ENCODE peak calls at places on chromosomes 5 and 9, in four cellular contexts. O is globus pallidus, X is Ammon's horn, J is fibroblast of pulmonary artery. C is an unnamed sample.
A peak's percentile ranks its signal among the peaks of the same experiment; 100 is the strongest.

GRCh38 chr9:119736478-119737454 is 367.5 kb upstream of the BRINP1 start:
- DNase-seq in J (no peak), X (no peak), O (no peak), C (peak; percentile 12)

GRCh38 chr5:154168395-154168794 is 22.1 kb upstream of the GALNT10 start:
- DNase-seq in J (no peak), O (no peak), X (no peak), C (no peak)

GRCh38 chr9:89854715-89855475 is 250.1 kb downstream of the GADD45G start:
- DNase-seq in J (no peak), O (no peak), X (no peak), C (no peak)

GRCh38 chr5:12910611-12911010 is 1006.4 kb upstream of the CTNND2 start:
- DNase-seq in O (no peak), X (no peak), J (peak; percentile 33), C (no peak)

GRCh38 chr5:170791325-170791954 is 7.9 kb downstream of the GABRP start:
- DNase-seq in O (peak; percentile 51), J (peak; percentile 73), X (peak; percentile 77), C (peak; percentile 85)

GRCh38 chr9:129835860-129836223 is 584 bp downstream of the USP20 start:
- DNase-seq in J (no peak), O (no peak), X (no peak), C (no peak)

GRCh38 chr5:82359286-82359685 is 81.1 kb upstream of the RPS23 start:
- DNase-seq in J (peak; percentile 39), X (no peak), O (no peak), C (no peak)

GRCh38 chr9:127742435-127743088 is 7.5 kb upstream of the TOR2A start:
- DNase-seq in X (no peak), J (peak; percentile 44), O (no peak), C (peak; percentile 67)

GRCh38 chr5:61256474-61256873 is 75.6 kb upstream of the ZSWIM6 start:
- DNase-seq in O (no peak), J (peak; percentile 52), X (no peak), C (peak; percentile 90)

GRCh38 chr9:133428579-133429215 is 6.5 kb downstream of the ADAMTS13 start:
- DNase-seq in J (no peak), O (no peak), X (no peak), C (peak; percentile 41)

GRCh38 chr5:760363-761205 is 23.9 kb downstream of the ZDHHC11B start:
- DNase-seq in J (no peak), O (no peak), X (peak; percentile 4), C (no peak)

GRCh38 chr5:141743652-141744333 is 61.8 kb upstream of the ARAP3 start:
- DNase-seq in J (no peak), X (no peak), O (no peak), C (no peak)

GRCh38 chr5:40991168-40991980 is 79.8 kb downstream of the MROH2B start:
- DNase-seq in X (peak; percentile 24), O (peak; percentile 42), J (peak; percentile 96), C (peak; percentile 44)

GRCh38 chr5:173639-174600 is 17.4 kb upstream of the LRRC14B start:
- DNase-seq in X (no peak), J (no peak), O (no peak), C (no peak)

GRCh38 chr9:116868212-116868611 is 181.1 kb downstream of the TRIM32 start:
- DNase-seq in J (no peak), O (no peak), X (no peak), C (peak; percentile 3)

GRCh38 chr5:134468921-134469400 is 56.5 kb upstream of the JADE2 start:
- DNase-seq in O (no peak), J (no peak), X (no peak), C (no peak)

GRCh38 chr5:53472720-53473510 is 7.5 kb upstream of the FST start:
- DNase-seq in J (no peak), X (no peak), O (no peak), C (no peak)

GRCh38 chr9:38112010-38112409 is 43.0 kb upstream of the SHB start:
- DNase-seq in O (no peak), X (no peak), J (no peak), C (no peak)

GRCh38 chr5:54547711-54548250 is 30.2 kb downstream of the SNX18 start:
- DNase-seq in J (peak; percentile 95), O (no peak), X (no peak), C (peak; percentile 29)

GRCh38 chr9:33881635-33882034 is 64.7 kb downstream of the UBE2R2 start:
- DNase-seq in X (no peak), O (no peak), J (no peak), C (no peak)

GRCh38 chr5:149938272-149938671 is 6.3 kb downstream of the PDE6A start:
- DNase-seq in O (no peak), X (no peak), J (peak; percentile 76), C (no peak)

GRCh38 chr9:103804077-103804735 is 289.9 kb upstream of the SMC2 start:
- DNase-seq in X (no peak), J (peak; percentile 29), O (no peak), C (no peak)

GRCh38 chr9:76913467-76913866 is 7.6 kb upstream of the PRUNE2 start:
- DNase-seq in O (no peak), J (no peak), X (no peak), C (no peak)

GRCh38 chr5:179777456-179777855 is 16.3 kb upstream of the LTC4S start:
- DNase-seq in X (no peak), J (no peak), O (no peak), C (no peak)

GRCh38 chr5:126364206-126364902 is 58.9 kb upstream of the GRAMD2B start:
- DNase-seq in X (no peak), O (no peak), J (no peak), C (no peak)

GRCh38 chr5:127871448-127872153 is 168.4 kb downstream of the CCDC192 start:
- DNase-seq in J (peak; percentile 81), O (no peak), X (no peak), C (no peak)

GRCh38 chr5:123503299-123503698 is 8.7 kb upstream of the CSNK1G3 start:
- DNase-seq in O (no peak), J (no peak), X (no peak), C (no peak)

GRCh38 chr5:131221888-131222287 is 42.0 kb upstream of the CDC42SE2 start:
- DNase-seq in O (no peak), X (peak; percentile 40), J (peak; percentile 29), C (no peak)

GRCh38 chr5:151630088-151630487 is 39.0 kb upstream of the FAT2 start:
- DNase-seq in O (no peak), J (no peak), X (no peak), C (no peak)

GRCh38 chr5:178126556-178126955 is 4.3 kb upstream of the RMND5B start:
- DNase-seq in O (no peak), X (no peak), J (no peak), C (no peak)

GRCh38 chr5:125093776-125094175 is 347.3 kb upstream of the ZNF608 start:
- DNase-seq in J (peak; percentile 91), X (no peak), O (peak; percentile 2), C (no peak)

GRCh38 chr5:72383280-72384205 is 63.4 kb downstream of the PTCD2 start:
- DNase-seq in J (no peak), O (no peak), X (no peak), C (no peak)

GRCh38 chr5:52725065-52725746 is 62.5 kb upstream of the ITGA1 start:
- DNase-seq in O (no peak), X (no peak), J (peak; percentile 53), C (peak; percentile 55)

GRCh38 chr9:109652971-109653370 is 127.0 kb upstream of the PALM2AKAP2 start:
- DNase-seq in O (peak; percentile 69), X (peak; percentile 75), J (peak; percentile 45), C (no peak)

GRCh38 chr5:149597618-149598017 is 16.3 kb downstream of the ARHGEF37 start:
- DNase-seq in O (no peak), J (no peak), X (no peak), C (no peak)

GRCh38 chr5:143341807-143342570 is 61.5 kb downstream of the NR3C1 start:
- DNase-seq in O (no peak), X (no peak), J (peak; percentile 77), C (no peak)

GRCh38 chr5:137176609-137177008 is 322.5 kb downstream of the SPOCK1 start:
- DNase-seq in O (no peak), X (no peak), J (no peak), C (no peak)

GRCh38 chr9:2015581-2016410 is 649 bp downstream of the SMARCA2 start:
- DNase-seq in J (peak; percentile 34), O (peak; percentile 73), X (peak; percentile 72), C (peak; percentile 75)

GRCh38 chr9:71758785-71759184 is 9.5 kb downstream of the CEMIP2 start:
- DNase-seq in J (peak; percentile 37), X (no peak), O (no peak), C (peak; percentile 35)

GRCh38 chr5:12757035-12757434 is 852.8 kb upstream of the CTNND2 start:
- DNase-seq in O (no peak), J (no peak), X (no peak), C (no peak)